ENCODE peak calls at places on chromosomes 1 and 21, in seven cellular contexts. H is CD4-positive, alpha-beta memory T cell; M is AG04450; S is aorta; X is BE2C; K is breast epithelium; R is bronchial epithelial cell. E is an unnamed sample.
A peak's percentile ranks its signal among the peaks of the same experiment; 100 is the strongest.

GRCh38 chr1:54275349-54275748 is 75.4 kb downstream of the MRPL37 start:
- DNase-seq in H (no peak), M (no peak), S (peak; percentile 93), X (no peak), K (peak; percentile 65), R (peak; percentile 59), E (no peak)

GRCh38 chr1:225462714-225463574 is 35.1 kb upstream of the LBR start:
- DNase-seq in H (no peak), M (no peak), S (peak; percentile 39), X (peak; percentile 66), K (no peak), R (no peak), E (no peak)

GRCh38 chr1:108639899-108640560 is 20.9 kb downstream of the HENMT1 start:
- DNase-seq in H (peak; percentile 25), M (no peak), S (no peak), X (peak; percentile 7), K (no peak), R (no peak), E (no peak)

GRCh38 chr21:15908187-15908586 is 178.4 kb downstream of the USP25 start:
- DNase-seq in H (no peak), M (no peak), S (no peak), X (no peak), K (no peak), R (peak; percentile 44), E (no peak)

GRCh38 chr1:73593804-73594203 is 604.2 kb downstream of the LRRIQ3 start:
- DNase-seq in H (no peak), M (no peak), S (no peak), X (no peak), K (no peak), R (peak; percentile 86), E (peak; percentile 48)

GRCh38 chr1:25167269-25168192 is 64.8 kb downstream of the SYF2 start:
- DNase-seq in H (no peak), M (no peak), S (no peak), X (no peak), K (peak; percentile 84), R (no peak), E (peak; percentile 60)

GRCh38 chr1:37439672-37439995 is 34.7 kb upstream of the ZC3H12A start:
- DNase-seq in H (no peak), M (no peak), S (no peak), X (no peak), K (no peak), R (no peak), E (no peak)

GRCh38 chr1:12549460-12550349 is 68.3 kb downstream of the DHRS3 start:
- DNase-seq in H (no peak), M (peak; percentile 93), S (peak; percentile 90), X (no peak), K (peak; percentile 82), R (peak; percentile 88), E (peak; percentile 90)

GRCh38 chr1:77027916-77028315 is 160.6 kb downstream of the ST6GALNAC5 start:
- DNase-seq in H (no peak), M (no peak), S (no peak), X (no peak), K (no peak), R (no peak), E (no peak)

GRCh38 chr1:74570797-74571492 is 58.5 kb upstream of the LRRC53 start:
- DNase-seq in H (no peak), M (no peak), S (no peak), X (no peak), K (no peak), R (no peak), E (no peak)

GRCh38 chr1:42198251-42198650 is 33.7 kb upstream of the GUCA2A start:
- DNase-seq in H (no peak), M (no peak), S (no peak), X (no peak), K (no peak), R (no peak), E (no peak)

GRCh38 chr1:45340816-45341215 is 576 bp upstream of the MUTYH start:
- DNase-seq in H (no peak), M (no peak), S (no peak), X (no peak), K (no peak), R (no peak), E (no peak)

GRCh38 chr1:8816831-8817412 is 518 bp downstream of the RERE start:
- DNase-seq in H (no peak), M (no peak), S (peak; percentile 74), X (peak; percentile 17), K (peak; percentile 30), R (no peak), E (peak; percentile 44)

GRCh38 chr1:17735791-17736190 is 19.3 kb upstream of the ACTL8 start:
- DNase-seq in H (no peak), M (no peak), S (no peak), X (no peak), K (no peak), R (no peak), E (no peak)

GRCh38 chr1:55000110-55000815 is 1.5 kb downstream of the BSND start:
- DNase-seq in H (no peak), M (no peak), S (no peak), X (no peak), K (no peak), R (no peak), E (no peak)

GRCh38 chr1:232767381-232768074 is 37.7 kb upstream of the MAP10 start:
- DNase-seq in H (no peak), M (peak; percentile 10), S (no peak), X (no peak), K (peak; percentile 74), R (peak; percentile 92), E (no peak)

GRCh38 chr1:65072845-65073244 is 75.2 kb upstream of the AK4 start:
- DNase-seq in H (no peak), M (no peak), S (no peak), X (no peak), K (no peak), R (no peak), E (no peak)

GRCh38 chr1:60223370-60223652 is 149.7 kb upstream of the C1orf87 start:
- DNase-seq in H (no peak), M (no peak), S (no peak), X (no peak), K (no peak), R (no peak), E (no peak)

GRCh38 chr1:109438798-109439297 is 12.6 kb upstream of the PSMA5 start:
- DNase-seq in H (no peak), M (peak; percentile 84), S (no peak), X (no peak), K (no peak), R (peak; percentile 76), E (no peak)

GRCh38 chr1:108043712-108044111 is 78.7 kb upstream of the VAV3 start:
- DNase-seq in H (no peak), M (no peak), S (no peak), X (no peak), K (no peak), R (no peak), E (no peak)

DNA sequence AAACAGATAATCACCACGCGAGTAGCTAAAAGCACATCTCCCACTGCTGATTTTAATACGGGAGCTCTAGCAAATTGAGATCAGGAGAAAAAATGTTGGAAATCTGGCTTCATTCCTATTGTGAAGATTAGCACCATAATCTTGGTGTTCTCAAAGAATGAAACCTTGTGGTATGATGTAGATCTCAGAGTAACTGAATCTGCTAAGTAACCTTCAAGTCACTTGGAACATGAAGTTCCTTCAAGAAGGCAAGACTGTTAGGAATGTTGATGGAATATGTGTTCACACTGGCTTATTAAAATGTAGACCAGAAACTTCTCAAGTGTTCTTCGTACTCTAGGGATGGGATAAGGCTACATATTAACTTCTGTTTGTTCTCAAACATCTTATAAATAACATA is 117.4 kb upstream of the CHRM3 start:
- DNase-seq in H (no peak), M (no peak), S (no peak), X (no peak), K (no peak), R (no peak), E (no peak)
- H3K27me3 ChIP-seq in H (no peaks in the 10 kb centered on the region), M (no peaks in the 10 kb centered on the region), S (no peaks in the 10 kb centered on the region), X (no peaks in the 10 kb centered on the region), K (no peaks in the 10 kb centered on the region), R (no peaks in the 10 kb centered on the region), E (no peaks in the 10 kb centered on the region)

GRCh38 chr1:46517010-46517600 is 27.5 kb downstream of the DMBX1 start:
- DNase-seq in H (no peak), M (no peak), S (peak; percentile 63), X (no peak), K (peak; percentile 83), R (peak; percentile 82), E (no peak)

GRCh38 chr1:46517932-46518498 is 28.4 kb downstream of the DMBX1 start:
- DNase-seq in H (no peak), M (no peak), S (no peak), X (no peak), K (no peak), R (no peak), E (no peak)

GRCh38 chr1:46516140-46516539 is 26.5 kb downstream of the DMBX1 start:
- DNase-seq in H (no peak), M (no peak), S (peak; percentile 60), X (no peak), K (no peak), R (no peak), E (no peak)

GRCh38 chr1:46515576-46515975 is 25.9 kb downstream of the DMBX1 start:
- DNase-seq in H (no peak), M (no peak), S (peak; percentile 52), X (no peak), K (no peak), R (no peak), E (no peak)

GRCh38 chr1:46516551-46516950 is 26.9 kb downstream of the DMBX1 start:
- DNase-seq in H (no peak), M (no peak), S (no peak), X (no peak), K (no peak), R (no peak), E (no peak)
- H3K27me3 ChIP-seq in H (no peaks in the 10 kb centered on the region), M (peaks cover 24% of the 10 kb centered on the region), S (no peaks in the 10 kb centered on the region), X (no peaks in the 10 kb centered on the region), K (no peaks in the 10 kb centered on the region), R (no peaks in the 10 kb centered on the region), E (no peaks in the 10 kb centered on the region)

GRCh38 chr1:227323956-227324267 is 5.6 kb upstream of the CDC42BPA start:
- DNase-seq in H (no peak), M (no peak), S (no peak), X (no peak), K (no peak), R (no peak), E (no peak)
- H3K27me3 ChIP-seq in H (peaks cover 8% of the 10 kb centered on the region), M (no peaks in the 10 kb centered on the region), S (no peaks in the 10 kb centered on the region), X (no peaks in the 10 kb centered on the region), K (no peaks in the 10 kb centered on the region), R (no peaks in the 10 kb centered on the region), E (no peaks in the 10 kb centered on the region)

GRCh38 chr1:38733761-38734160 is 125.8 kb downstream of the RRAGC start:
- DNase-seq in H (no peak), M (no peak), S (no peak), X (no peak), K (no peak), R (peak; percentile 98), E (no peak)
- H3K27me3 ChIP-seq in H (no peaks in the 10 kb centered on the region), M (peaks cover 3% of the 10 kb centered on the region), S (peaks cover 6% of the 10 kb centered on the region), X (no peaks in the 10 kb centered on the region), K (no peaks in the 10 kb centered on the region), R (no peaks in the 10 kb centered on the region), E (no peaks in the 10 kb centered on the region)

GRCh38 chr1:57424231-57425027 is 569 bp upstream of the DAB1 start:
- DNase-seq in H (no peak), M (no peak), S (no peak), X (no peak), K (no peak), R (no peak), E (peak; percentile 28)

GRCh38 chr1:57421366-57421765 is 2.5 kb downstream of the DAB1 start:
- DNase-seq in H (no peak), M (no peak), S (no peak), X (no peak), K (no peak), R (no peak), E (no peak)

GRCh38 chr1:57423135-57424131 is at the start of gene DAB1:
- DNase-seq in H (no peak), M (no peak), S (no peak), X (no peak), K (no peak), R (no peak), E (peak; percentile 11)

GRCh38 chr1:57422271-57423134 is 1.4 kb downstream of the DAB1 start:
- DNase-seq in H (no peak), M (no peak), S (no peak), X (no peak), K (no peak), R (no peak), E (peak; percentile 16)
- H3K27me3 ChIP-seq in H (peaks cover 9% of the 10 kb centered on the region), M (peaks cover 55% of the 10 kb centered on the region), S (peaks cover 1% of the 10 kb centered on the region), X (peaks cover 19% of the 10 kb centered on the region), K (no peaks in the 10 kb centered on the region), R (peaks cover 25% of the 10 kb centered on the region), E (peaks cover 75% of the 10 kb centered on the region)